ENCODE peak calls at places on chromosomes 16 and 17, in ten cellular contexts. T, I, F, W, H, J, Z, Y, S and M are unnamed samples.

GRCh38 chr17:35752471-35752870 is 568 bp downstream of the GAS2L2 start:
- DNase-seq in T (no peak), J (no peak), H (no peak), F (no peak), W (no peak), S (no peak), Y (no peak), I (no peak), Z (no peak), M (no peak)

GRCh38 chr16:57961538-57961937 is 9.4 kb downstream of the CNGB1 start:
- DNase-seq in H (no peak), J (no peak), T (no peak), W (no peak), F (no peak), I (no peak), S (no peak), Z (no peak), Y (no peak), M (no peak)

GRCh38 chr16:88686439-88687253 is at the start of gene SNAI3:
- DNase-seq in H (peak; percentile 83), F (peak; percentile 24), W (peak; percentile 75), I (no peak), T (peak; percentile 69), Z (peak; percentile 85), J (peak; percentile 81), S (peak; percentile 96), Y (peak; percentile 88), M (peak; percentile 67)

GRCh38 chr16:1288813-1289479 is 20.5 kb upstream of the UBE2I start:
- DNase-seq in Y (no peak), H (no peak), F (no peak), S (no peak), Z (no peak), W (no peak), J (no peak), T (no peak), I (no peak), M (no peak)

GRCh38 chr16:12239953-12240485 is 263.5 kb downstream of the SNX29 start:
- DNase-seq in J (no peak), F (peak; percentile 54), H (no peak), I (no peak), S (no peak), T (no peak), Y (no peak), W (no peak), Z (no peak), M (no peak)

GRCh38 chr16:11053916-11054460 is 109.6 kb downstream of the CLEC16A start:
- DNase-seq in H (no peak), Y (no peak), J (no peak), Z (no peak), W (no peak), F (no peak), I (no peak), T (no peak), S (no peak), M (no peak)

GRCh38 chr16:66248096-66248495 is 118.4 kb upstream of the CDH5 start:
- DNase-seq in W (peak; percentile 44), F (peak; percentile 77), I (no peak), T (peak; percentile 85), S (no peak), H (no peak), J (peak; percentile 66), Y (no peak), Z (peak; percentile 81), M (no peak)

GRCh38 chr17:5770556-5771270 is 186.4 kb upstream of the NLRP1 start:
- DNase-seq in S (peak; percentile 51), J (no peak), I (no peak), T (no peak), Z (no peak), Y (no peak), H (no peak), W (no peak), F (no peak), M (no peak)

GRCh38 chr17:61474235-61474927 is 22.2 kb downstream of the TBX4 start:
- DNase-seq in I (no peak), H (no peak), Y (peak; percentile 94), Z (no peak), F (peak; percentile 66), T (no peak), J (no peak), W (no peak), S (no peak), M (no peak)

GRCh38 chr16:3088450-3088849 is 10.6 kb downstream of the ZSCAN10 start:
- DNase-seq in Z (no peak), W (no peak), Y (no peak), J (no peak), F (no peak), T (no peak), I (no peak), H (no peak), S (no peak), M (no peak)

GRCh38 chr16:3086596-3087242 is 12.4 kb downstream of the ZSCAN10 start:
- DNase-seq in J (no peak), W (peak; percentile 52), Z (no peak), Y (no peak), F (no peak), H (no peak), T (no peak), S (no peak), I (no peak), M (no peak)

GRCh38 chr16:3085868-3086595 is 13.1 kb downstream of the ZSCAN10 start:
- DNase-seq in I (no peak), W (no peak), Y (no peak), F (no peak), H (no peak), S (no peak), T (no peak), Z (no peak), J (no peak), M (no peak)

GRCh38 chr16:3087836-3088235 is 11.3 kb downstream of the ZSCAN10 start:
- DNase-seq in F (no peak), W (peak; percentile 51), S (no peak), Z (no peak), H (no peak), Y (no peak), T (no peak), I (no peak), J (peak; percentile 59), M (no peak)

DNA sequence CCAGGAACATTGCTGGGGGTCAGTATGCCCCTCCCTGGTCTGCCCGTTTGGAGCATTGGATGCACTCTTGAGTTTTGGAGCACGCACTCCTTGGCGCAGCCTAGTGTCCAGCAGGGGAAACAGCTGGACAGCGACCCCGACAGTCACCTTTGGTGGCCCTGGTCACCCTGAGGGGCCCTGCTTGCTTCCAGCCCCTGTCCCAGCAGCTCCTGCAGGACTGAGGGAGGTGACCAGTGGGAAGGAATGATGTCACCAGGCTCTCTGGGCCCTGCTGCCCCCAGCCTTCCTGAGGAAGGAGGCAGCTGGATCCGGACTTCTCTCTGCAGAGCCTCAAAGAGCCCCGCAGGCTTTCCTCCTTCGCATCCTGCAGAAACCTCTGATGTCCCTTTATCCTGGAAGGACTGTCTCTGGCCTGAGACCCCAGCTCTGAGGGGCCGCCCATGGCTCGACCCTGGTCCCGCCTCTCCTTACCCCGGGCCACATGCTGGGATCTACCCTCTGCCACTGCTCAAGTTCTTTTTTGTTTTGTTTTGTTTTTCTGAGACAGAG is 11.8 kb downstream of the ZSCAN10 start:
- DNase-seq in F (no peak), H (no peak), W (peak; percentile 60), Z (peak; percentile 46), S (peak; percentile 47), Y (no peak), I (no peak), J (peak; percentile 62), T (no peak), M (no peak)
- TF ChIP-seq CTCF in F (peak; percentile 14), H (peak; percentile 23), W (peak; percentile 42), Z (no peak), S (no peak), Y (no peak), I (no peak), J (no peak), T (no peak), M (no peak)

GRCh38 chr16:81587626-81588160 is 143.1 kb downstream of the CMIP start:
- DNase-seq in Y (no peak), I (no peak), S (no peak), H (no peak), T (no peak), F (no peak), J (no peak), W (no peak), Z (no peak), M (no peak)

GRCh38 chr16:81583893-81584705 is 139.5 kb downstream of the CMIP start:
- DNase-seq in Z (no peak), W (no peak), F (peak; percentile 82), H (no peak), I (no peak), S (no peak), J (no peak), Y (peak; percentile 86), T (no peak), M (no peak)

GRCh38 chr16:81586421-81586820 is 141.8 kb downstream of the CMIP start:
- DNase-seq in T (no peak), I (no peak), Y (no peak), S (no peak), Z (no peak), J (no peak), W (no peak), F (peak; percentile 33), H (no peak), M (no peak)

GRCh38 chr16:81586976-81587625 is 142.5 kb downstream of the CMIP start:
- DNase-seq in J (no peak), I (no peak), H (no peak), Z (no peak), S (no peak), F (no peak), T (no peak), Y (no peak), W (no peak), M (no peak)

DNA sequence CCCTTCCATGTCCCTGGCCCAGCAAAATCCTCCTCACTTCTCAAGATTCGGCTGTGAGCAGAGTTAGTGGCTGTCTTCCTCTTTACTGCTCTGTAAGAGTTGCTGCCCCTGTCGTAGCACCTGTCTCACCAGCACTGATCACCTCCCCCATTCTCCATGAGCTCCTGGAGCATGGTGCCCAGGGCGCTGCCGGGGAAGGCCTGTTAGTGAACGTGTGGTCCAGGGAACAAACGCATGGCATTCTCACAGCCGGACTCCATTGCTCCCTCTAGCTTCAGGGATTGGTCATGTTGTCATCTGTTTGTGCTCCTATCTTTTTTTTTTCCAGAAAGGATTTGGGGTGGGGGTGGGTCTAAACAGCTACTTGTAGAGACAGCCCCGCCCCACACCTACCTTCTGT is 141.2 kb downstream of the CMIP start:
- DNase-seq in T (no peak), I (no peak), Y (no peak), J (no peak), W (no peak), S (no peak), F (no peak), H (no peak), Z (no peak), M (no peak)
- TF ChIP-seq CTCF in T (no peak), I (no peak), Y (no peak), J (no peak), W (no peak), S (no peak), F (peak; percentile 20), H (peak; percentile 36), Z (no peak), M (peak; percentile 26)

GRCh38 chr16:81450783-81451491 is 6.3 kb downstream of the CMIP start:
- DNase-seq in Y (no peak), H (no peak), T (no peak), F (no peak), J (no peak), I (no peak), W (no peak), S (no peak), Z (no peak), M (no peak)
- TF ChIP-seq CTCF in Y (no peak), H (peak; percentile 21), T (no peak), F (no peak), J (no peak), I (no peak), W (no peak), S (no peak), Z (no peak), M (no peak)

GRCh38 chr16:49382916-49383315 is 9.3 kb downstream of the C16orf78 start:
- DNase-seq in H (no peak), T (no peak), F (no peak), I (peak; percentile 29), J (no peak), Z (no peak), S (no peak), W (no peak), Y (no peak), M (no peak)
- TF ChIP-seq CTCF in H (peak; percentile 19), T (no peak), F (no peak), I (no peak), J (no peak), Z (no peak), S (peak; percentile 13), W (no peak), Y (no peak), M (no peak)